ENCODE peak calls at places on chromosomes 13 and 19, in six cellular contexts. F is stimulated activated CD4-positive, alpha-beta T cell treated with anti-CD3 and anti-CD28 coated beads, Interleukin-2, amount 100 ng/mL, for 48 hours; O is head of caudate nucleus; L is NCI-H460; D is amygdala; U is RWPE1. B is an unnamed sample.

GRCh38 chr13:97306106-97306505 is 84.0 kb downstream of the MBNL2 start:
- DNase-seq in F (no peak), O (no peak), L (no peak), D (no peak), U (no peak), B (no peak)

GRCh38 chr13:112545866-112546265 is 42.1 kb downstream of the TUBGCP3 start:
- DNase-seq in F (no peak), O (no peak), L (no peak), D (no peak), U (peak; percentile 20), B (no peak)

GRCh38 chr13:37065893-37066526 is 6.5 kb upstream of the SUPT20H start:
- DNase-seq in F (no peak), O (no peak), L (no peak), D (no peak), U (no peak), B (no peak)

GRCh38 chr13:99303863-99304521 is 3.2 kb downstream of the GPR183 start:
- DNase-seq in F (no peak), O (no peak), L (no peak), D (no peak), U (no peak), B (no peak)

GRCh38 chr13:47216176-47216822 is 319.4 kb upstream of the HTR2A start:
- DNase-seq in F (no peak), O (no peak), L (no peak), D (no peak), U (peak; percentile 49), B (peak; percentile 60)

GRCh38 chr13:101415358-101416174 is 742 bp downstream of the NALCN start:
- DNase-seq in F (no peak), O (no peak), L (no peak), D (peak; percentile 38), U (no peak), B (no peak)

GRCh38 chr19:50044922-50045321 is 19.1 kb downstream of the ZNF473 start:
- DNase-seq in F (no peak), O (no peak), L (no peak), D (no peak), U (no peak), B (no peak)

GRCh38 chr19:54137913-54138776 is 583 bp downstream of the CNOT3 start:
- DNase-seq in F (no peak), O (no peak), L (no peak), D (no peak), U (no peak), B (no peak)

GRCh38 chr13:50080856-50081105 is 65.5 kb downstream of the KCNRG start:
- DNase-seq in F (no peak), O (no peak), L (no peak), D (no peak), U (no peak), B (no peak)

GRCh38 chr13:112895521-112896465 is 73.2 kb upstream of the MCF2L start:
- DNase-seq in F (no peak), O (no peak), L (no peak), D (no peak), U (no peak), B (no peak)